ENCODE peak calls at places on chromosomes 1 and 21, in four cellular contexts. One of them, this sample, is unnamed.

GRCh38 chr1:41394918-41395598 is 33.8 kb downstream of the FOXO6 start:
- DNase-seq in fibroblast of mammary gland: no peak
- DNase-seq in HTR-8/SVneo: no peak
- DNase-seq in adrenal gland: no peak
- DNase-seq in this sample: peak; percentile 36

GRCh38 chr1:32411261-32411660 is 17.0 kb upstream of the BSDC1 start:
- DNase-seq in fibroblast of mammary gland: no peak
- DNase-seq in HTR-8/SVneo: no peak
- DNase-seq in adrenal gland: no peak
- DNase-seq in this sample: no peak

GRCh38 chr1:225613006-225613405 is 39.9 kb downstream of the ENAH start:
- DNase-seq in fibroblast of mammary gland: no peak
- DNase-seq in HTR-8/SVneo: no peak
- DNase-seq in adrenal gland: no peak
- DNase-seq in this sample: no peak

GRCh38 chr1:29939086-29939485 is 702.8 kb downstream of the PTPRU start:
- DNase-seq in fibroblast of mammary gland: no peak
- DNase-seq in HTR-8/SVneo: no peak
- DNase-seq in adrenal gland: no peak
- DNase-seq in this sample: no peak

GRCh38 chr1:185843297-185843869 is 109.2 kb downstream of the HMCN1 start:
- DNase-seq in fibroblast of mammary gland: no peak
- DNase-seq in HTR-8/SVneo: no peak
- DNase-seq in adrenal gland: no peak
- DNase-seq in this sample: no peak

GRCh38 chr1:71572038-71572437 is 491.2 kb upstream of the ZRANB2 start:
- DNase-seq in fibroblast of mammary gland: no peak
- DNase-seq in HTR-8/SVneo: no peak
- DNase-seq in adrenal gland: no peak
- DNase-seq in this sample: no peak

GRCh38 chr1:173057984-173058383 is 7.2 kb upstream of the TNFSF18 start:
- DNase-seq in fibroblast of mammary gland: no peak
- DNase-seq in HTR-8/SVneo: no peak
- DNase-seq in adrenal gland: no peak
- DNase-seq in this sample: no peak

GRCh38 chr1:204453141-204453772 is 41.3 kb downstream of the PIK3C2B start:
- DNase-seq in fibroblast of mammary gland: no peak
- DNase-seq in HTR-8/SVneo: no peak
- DNase-seq in adrenal gland: no peak
- DNase-seq in this sample: no peak

GRCh38 chr1:214198571-214198970 is 82.4 kb upstream of the SMYD2 start:
- DNase-seq in fibroblast of mammary gland: no peak
- DNase-seq in HTR-8/SVneo: no peak
- DNase-seq in adrenal gland: no peak
- DNase-seq in this sample: no peak

GRCh38 chr21:45074048-45074817 is at the start of gene ADARB1:
- DNase-seq in fibroblast of mammary gland: peak; percentile 39
- DNase-seq in HTR-8/SVneo: peak; percentile 76
- DNase-seq in adrenal gland: peak; percentile 57
- DNase-seq in this sample: peak; percentile 47

GRCh38 chr1:230176871-230177411 is 109.9 kb downstream of the GALNT2 start:
- DNase-seq in fibroblast of mammary gland: peak; percentile 73
- DNase-seq in HTR-8/SVneo: no peak
- DNase-seq in adrenal gland: peak; percentile 29
- DNase-seq in this sample: peak; percentile 37

GRCh38 chr1:42845866-42846256 is 552 bp upstream of the ZNF691 start:
- DNase-seq in fibroblast of mammary gland: no peak
- DNase-seq in HTR-8/SVneo: no peak
- DNase-seq in adrenal gland: no peak
- DNase-seq in this sample: no peak

GRCh38 chr1:165116732-165117131 is 239.8 kb downstream of the LMX1A start:
- DNase-seq in fibroblast of mammary gland: peak; percentile 91
- DNase-seq in HTR-8/SVneo: no peak
- DNase-seq in adrenal gland: no peak
- DNase-seq in this sample: peak; percentile 85

GRCh38 chr1:51518730-51519047 is 377 bp downstream of the EPS15 start:
- DNase-seq in fibroblast of mammary gland: no peak
- DNase-seq in HTR-8/SVneo: no peak
- DNase-seq in adrenal gland: no peak
- DNase-seq in this sample: peak; percentile 23

GRCh38 chr21:38813554-38813953 is 7.8 kb downstream of the ETS2 start:
- DNase-seq in fibroblast of mammary gland: no peak
- DNase-seq in HTR-8/SVneo: no peak
- DNase-seq in adrenal gland: no peak
- DNase-seq in this sample: no peak

GRCh38 chr1:40782371-40782956 is 1.1 kb upstream of the KCNQ4 start:
- DNase-seq in fibroblast of mammary gland: no peak
- DNase-seq in HTR-8/SVneo: no peak
- DNase-seq in adrenal gland: no peak
- DNase-seq in this sample: no peak

GRCh38 chr1:235006132-235006721 is 122.4 kb downstream of the TOMM20 start:
- DNase-seq in fibroblast of mammary gland: no peak
- DNase-seq in HTR-8/SVneo: no peak
- DNase-seq in adrenal gland: no peak
- DNase-seq in this sample: no peak

GRCh38 chr1:113394043-113394862 is 3.9 kb downstream of the MAGI3 start:
- DNase-seq in fibroblast of mammary gland: no peak
- DNase-seq in HTR-8/SVneo: no peak
- DNase-seq in adrenal gland: no peak
- DNase-seq in this sample: no peak

GRCh38 chr1:85224734-85225623 is 24.2 kb upstream of the SYDE2 start:
- DNase-seq in fibroblast of mammary gland: no peak
- DNase-seq in HTR-8/SVneo: no peak
- DNase-seq in adrenal gland: no peak
- DNase-seq in this sample: no peak

GRCh38 chr21:36948686-36949085 is 17.8 kb downstream of the HLCS start:
- DNase-seq in fibroblast of mammary gland: peak; percentile 45
- DNase-seq in HTR-8/SVneo: no peak
- DNase-seq in adrenal gland: no peak
- DNase-seq in this sample: peak; percentile 63

GRCh38 chr1:12754738-12755137 is 8.7 kb downstream of the CFAP107 start:
- DNase-seq in fibroblast of mammary gland: no peak
- DNase-seq in HTR-8/SVneo: no peak
- DNase-seq in adrenal gland: no peak
- DNase-seq in this sample: no peak

GRCh38 chr1:239700667-239701066 is 314.3 kb downstream of the CHRM3 start:
- DNase-seq in fibroblast of mammary gland: no peak
- DNase-seq in HTR-8/SVneo: no peak
- DNase-seq in adrenal gland: no peak
- DNase-seq in this sample: no peak

GRCh38 chr1:198205021-198205684 is 48.4 kb downstream of the NEK7 start:
- DNase-seq in fibroblast of mammary gland: peak; percentile 57
- DNase-seq in HTR-8/SVneo: no peak
- DNase-seq in adrenal gland: no peak
- DNase-seq in this sample: no peak